ENCODE peak calls at places on chromosomes 5 and 9, in five cellular contexts. B, P, I, L and R are unnamed samples.

GRCh38 chr5:128303593-128303992 is 220.0 kb downstream of the SLC12A2 start:
- DNase-seq in L (no peak), P (no peak), B (no peak), I (no peak), R (no peak)

GRCh38 chr5:115068239-115069086 is 101.2 kb downstream of the TRIM36 start:
- DNase-seq in I (no peak), P (no peak), L (peak; percentile 49), B (peak; percentile 13), R (no peak)

GRCh38 chr9:119556129-119556875 is 187.1 kb upstream of the BRINP1 start:
- DNase-seq in L (peak; percentile 48), P (peak; percentile 80), B (peak; percentile 43), I (peak; percentile 76), R (no peak)

GRCh38 chr5:94021246-94021645 is 279.8 kb upstream of the POU5F2 start:
- DNase-seq in I (no peak), L (no peak), P (no peak), B (no peak), R (no peak)

GRCh38 chr5:87245451-87245850 is 22.2 kb upstream of the RASA1 start:
- DNase-seq in L (no peak), P (no peak), B (no peak), I (no peak), R (no peak)

GRCh38 chr5:151234476-151235238 is 10.8 kb upstream of the CCDC69 start:
- DNase-seq in I (no peak), L (no peak), P (peak; percentile 70), B (no peak), R (peak; percentile 27)

GRCh38 chr9:126375386-126375785 is 48.8 kb downstream of the MVB12B start:
- DNase-seq in P (no peak), B (no peak), L (no peak), I (no peak), R (no peak)

GRCh38 chr5:95712347-95712958 is 18.7 kb upstream of the RHOBTB3 start:
- DNase-seq in B (no peak), P (no peak), L (peak; percentile 66), I (no peak), R (no peak)

GRCh38 chr9:86545085-86545484 is 190.9 kb upstream of the TUT7 start:
- DNase-seq in I (no peak), B (no peak), L (no peak), P (no peak), R (no peak)